ENCODE peak calls at places on chromosomes 3 and 15, in eight cellular contexts. W, S, P, M, H, I, A and V are unnamed samples.

GRCh38 chr15:39594056-39594763 is 13.3 kb downstream of the THBS1 start:
- DNase-seq in W (no peak), S (peak; percentile 41), P (peak; percentile 8), M (no peak), H (no peak), I (no peak), A (peak; percentile 34), V (no peak)

GRCh38 chr15:40543082-40543481 is 21.8 kb downstream of the CCDC32 start:
- DNase-seq in W (no peak), S (no peak), P (no peak), M (no peak), H (no peak), I (no peak), A (no peak), V (no peak)

GRCh38 chr15:98150084-98150483 is 189.6 kb downstream of the ARRDC4 start:
- DNase-seq in W (no peak), S (no peak), P (no peak), M (peak; percentile 28), H (no peak), I (no peak), A (no peak), V (peak; percentile 65)

GRCh38 chr3:139520028-139520737 is 19.4 kb downstream of the RBP1 start:
- DNase-seq in W (peak; percentile 52), S (no peak), P (peak; percentile 34), M (peak; percentile 8), H (peak; percentile 13), I (peak; percentile 81), A (peak; percentile 38), V (peak; percentile 87)

GRCh38 chr15:62648954-62649353 is 393.6 kb upstream of the TPM1 start:
- DNase-seq in W (peak; percentile 53), S (peak; percentile 25), P (no peak), M (peak; percentile 49), H (no peak), I (no peak), A (no peak), V (peak; percentile 69)

GRCh38 chr3:5006755-5007202 is 27.5 kb downstream of the BHLHE40 start:
- DNase-seq in W (no peak), S (no peak), P (no peak), M (peak; percentile 19), H (no peak), I (no peak), A (no peak), V (no peak)

GRCh38 chr3:18438586-18438985 is 13.4 kb upstream of the SATB1 start:
- DNase-seq in W (no peak), S (no peak), P (no peak), M (peak; percentile 33), H (no peak), I (no peak), A (no peak), V (no peak)

GRCh38 chr3:60967141-60967540 is 284.1 kb downstream of the FHIT start:
- DNase-seq in W (no peak), S (no peak), P (no peak), M (no peak), H (no peak), I (no peak), A (no peak), V (no peak)

GRCh38 chr3:47161983-47162694 is 1.8 kb downstream of the SETD2 start:
- DNase-seq in W (no peak), S (peak; percentile 7), P (no peak), M (peak; percentile 58), H (no peak), I (no peak), A (no peak), V (peak; percentile 83)

GRCh38 chr15:33168444-33168843 is 26.1 kb downstream of the FMN1 start:
- DNase-seq in W (no peak), S (no peak), P (no peak), M (no peak), H (no peak), I (no peak), A (no peak), V (no peak)

GRCh38 chr3:127820221-127820870 is 2.0 kb downstream of the MGLL start:
- DNase-seq in W (peak; percentile 43), S (peak; percentile 57), P (peak; percentile 6), M (no peak), H (no peak), I (no peak), A (peak; percentile 46), V (peak; percentile 81)

GRCh38 chr15:45384700-45385099 is 6.4 kb upstream of the GATM start:
- DNase-seq in W (no peak), S (no peak), P (no peak), M (no peak), H (no peak), I (no peak), A (no peak), V (no peak)

GRCh38 chr3:138394156-138394555 is 40.3 kb upstream of the ESYT3 start:
- DNase-seq in W (no peak), S (no peak), P (no peak), M (no peak), H (no peak), I (no peak), A (no peak), V (peak; percentile 14)

GRCh38 chr15:70806992-70807712 is 43.8 kb upstream of the UACA start:
- DNase-seq in W (no peak), S (no peak), P (no peak), M (no peak), H (no peak), I (no peak), A (peak; percentile 26), V (no peak)

GRCh38 chr3:50267280-50267913 is 1.6 kb upstream of the SEMA3B start:
- DNase-seq in W (no peak), S (peak; percentile 60), P (peak; percentile 28), M (no peak), H (no peak), I (no peak), A (no peak), V (no peak)

GRCh38 chr3:127062926-127063325 is 80.0 kb downstream of the PLXNA1 start:
- DNase-seq in W (no peak), S (no peak), P (no peak), M (no peak), H (no peak), I (no peak), A (no peak), V (no peak)

GRCh38 chr15:38071211-38071972 is 137.0 kb downstream of the TMCO5A start:
- DNase-seq in W (no peak), S (peak; percentile 31), P (no peak), M (no peak), H (no peak), I (no peak), A (no peak), V (no peak)

GRCh38 chr3:186511245-186511644 is 32.9 kb downstream of the CRYGS start:
- DNase-seq in W (no peak), S (no peak), P (no peak), M (no peak), H (no peak), I (no peak), A (no peak), V (no peak)

DNA sequence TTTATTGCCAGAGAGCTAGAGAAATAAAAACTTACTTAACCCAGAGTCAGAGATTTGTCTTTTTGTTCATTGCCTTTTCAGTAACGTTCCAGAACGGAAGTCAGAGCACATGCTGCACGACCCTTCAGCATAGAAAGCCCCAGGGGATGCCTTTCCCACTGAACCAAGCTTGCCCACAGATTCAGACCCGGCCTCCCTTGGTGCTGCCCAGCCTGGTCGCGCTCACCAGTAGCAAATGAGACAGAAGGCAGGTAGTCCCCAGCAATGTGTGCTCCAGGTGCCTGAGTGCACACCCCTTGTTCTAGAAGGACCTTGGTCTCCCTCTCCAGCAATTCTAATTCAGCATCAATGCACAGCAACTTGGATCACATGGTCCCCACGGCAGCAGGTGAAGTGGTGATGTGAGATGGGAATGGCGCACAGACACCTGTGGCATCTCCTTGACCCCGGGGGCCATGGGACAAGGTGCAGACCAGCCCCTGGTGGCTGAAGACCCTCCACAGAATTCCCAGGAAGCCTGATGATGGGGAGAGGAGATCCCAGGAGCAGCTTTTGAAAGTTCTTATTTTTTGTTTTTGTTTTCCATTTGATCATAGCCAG is 91.8 kb upstream of the IQSEC1 start:
- DNase-seq in W (no peak), S (no peak), P (no peak), M (no peak), H (no peak), I (no peak), A (no peak), V (no peak)
- H3K4me1 ChIP-seq in W (peaks cover 12% of the 10 kb centered on the region), S (no peaks in the 10 kb centered on the region), P (no peaks in the 10 kb centered on the region), M (no peaks in the 10 kb centered on the region), H (no peaks in the 10 kb centered on the region), I (peaks cover 7% of the 10 kb centered on the region), A (no peaks in the 10 kb centered on the region), V (no peaks in the 10 kb centered on the region)

GRCh38 chr3:175737646-175738572 is 878.8 kb downstream of the NAALADL2 start:
- DNase-seq in W (no peak), S (peak; percentile 70), P (peak; percentile 71), M (no peak), H (peak; percentile 62), I (no peak), A (peak; percentile 37), V (no peak)
- H3K4me2 ChIP-seq in W (no peak overlapping the region), S (peak overlapping the region; percentile 29), P (no peak overlapping the region), M (no peak overlapping the region), H (peak overlapping the region; percentile 56), I (no peak overlapping the region), A (no peak overlapping the region), V (no peak overlapping the region)

GRCh38 chr3:172294238-172294806 is 153.9 kb downstream of the GHSR start:
- DNase-seq in W (no peak), S (no peak), P (no peak), M (no peak), H (no peak), I (no peak), A (no peak), V (no peak)
- H3K4me1 ChIP-seq in W (peaks cover 12% of the 10 kb centered on the region), S (no peaks in the 10 kb centered on the region), P (no peaks in the 10 kb centered on the region), M (no peaks in the 10 kb centered on the region), H (no peaks in the 10 kb centered on the region), I (no peaks in the 10 kb centered on the region), A (no peaks in the 10 kb centered on the region), V (no peaks in the 10 kb centered on the region)

DNA sequence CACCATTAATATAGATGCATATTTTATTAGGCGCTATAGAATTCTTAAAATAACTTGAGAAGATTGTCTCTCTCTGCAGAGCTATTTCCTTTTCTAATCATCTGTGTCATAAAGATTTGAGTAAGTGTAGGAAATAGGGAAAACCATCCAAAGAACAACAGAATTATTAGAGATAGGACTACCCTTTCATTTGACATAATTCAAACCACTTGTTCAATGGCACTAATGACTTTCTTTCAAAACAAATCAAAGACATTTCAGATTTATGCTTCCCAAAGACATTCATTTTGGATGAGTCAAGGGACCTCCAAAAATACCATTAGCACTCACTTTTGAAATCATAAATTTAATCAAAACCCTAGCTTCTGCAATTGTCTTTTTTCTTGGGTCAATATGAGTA is 29.5 kb downstream of the PRICKLE2 start:
- DNase-seq in W (no peak), S (no peak), P (no peak), M (no peak), H (no peak), I (no peak), A (no peak), V (no peak)
- H3K4me2 ChIP-seq in W (no peak overlapping the region), S (no peak overlapping the region), P (no peak overlapping the region), M (no peak overlapping the region), H (no peak overlapping the region), I (no peak overlapping the region), A (no peak overlapping the region), V (no peak overlapping the region)

GRCh38 chr15:68211656-68212320 is 6.7 kb upstream of the CALML4 start:
- DNase-seq in W (no peak), S (no peak), P (no peak), M (no peak), H (no peak), I (no peak), A (no peak), V (no peak)
- H3K4me1 ChIP-seq in W (no peaks in the 10 kb centered on the region), S (no peaks in the 10 kb centered on the region), P (no peaks in the 10 kb centered on the region), M (peaks cover 53% of the 10 kb centered on the region), H (peaks cover 13% of the 10 kb centered on the region), I (peaks cover 1% of the 10 kb centered on the region), A (peaks cover 3% of the 10 kb centered on the region), V (peaks cover 43% of the 10 kb centered on the region)

GRCh38 chr3:169744332-169745054 is 20.4 kb downstream of the TERC start:
- DNase-seq in W (no peak), S (peak; percentile 16), P (peak; percentile 20), M (peak; percentile 30), H (peak; percentile 12), I (no peak), A (peak; percentile 22), V (peak; percentile 67)
- H3K4me2 ChIP-seq in W (no peak overlapping the region), S (no peak overlapping the region), P (no peak overlapping the region), M (no peak overlapping the region), H (no peak overlapping the region), I (no peak overlapping the region), A (no peak overlapping the region), V (no peak overlapping the region)